ENCODE peak calls at places on chromosomes 13 and 19, in four cellular contexts. One of them, this sample, is unnamed.

GRCh38 chr13:35832551-35832950 is 298.6 kb downstream of the DCLK1 start:
- DNase-seq in stimulated activated CD4-positive, alpha-beta T cell treated with anti-CD3 and anti-CD28 coated beads, Interleukin-1b, Interleukin-23, amount 100 ng/mL, for 48 hours: no peak
- DNase-seq in stomach: no peak
- DNase-seq in HS-27A: no peak
- DNase-seq in this sample: no peak

GRCh38 chr19:43455321-43456113 is 9.9 kb downstream of the LYPD3 start:
- DNase-seq in stimulated activated CD4-positive, alpha-beta T cell treated with anti-CD3 and anti-CD28 coated beads, Interleukin-1b, Interleukin-23, amount 100 ng/mL, for 48 hours: no peak
- DNase-seq in stomach: no peak
- DNase-seq in HS-27A: no peak
- DNase-seq in this sample: no peak

GRCh38 chr19:55671054-55671378 is 4.0 kb upstream of the EPN1 start:
- DNase-seq in stimulated activated CD4-positive, alpha-beta T cell treated with anti-CD3 and anti-CD28 coated beads, Interleukin-1b, Interleukin-23, amount 100 ng/mL, for 48 hours: no peak
- DNase-seq in stomach: no peak
- DNase-seq in HS-27A: no peak
- DNase-seq in this sample: no peak

GRCh38 chr13:43127103-43127817 is 103.9 kb downstream of the DNAJC15 start:
- DNase-seq in stimulated activated CD4-positive, alpha-beta T cell treated with anti-CD3 and anti-CD28 coated beads, Interleukin-1b, Interleukin-23, amount 100 ng/mL, for 48 hours: no peak
- DNase-seq in stomach: no peak
- DNase-seq in HS-27A: no peak
- DNase-seq in this sample: no peak

GRCh38 chr13:33169273-33169980 is 116.1 kb downstream of the STARD13 start:
- DNase-seq in stimulated activated CD4-positive, alpha-beta T cell treated with anti-CD3 and anti-CD28 coated beads, Interleukin-1b, Interleukin-23, amount 100 ng/mL, for 48 hours: no peak
- DNase-seq in stomach: no peak
- DNase-seq in HS-27A: peak
- DNase-seq in this sample: no peak

GRCh38 chr19:15532779-15533521 is 24.6 kb downstream of the CYP4F22 start:
- DNase-seq in stimulated activated CD4-positive, alpha-beta T cell treated with anti-CD3 and anti-CD28 coated beads, Interleukin-1b, Interleukin-23, amount 100 ng/mL, for 48 hours: peak
- DNase-seq in stomach: no peak
- DNase-seq in HS-27A: no peak
- DNase-seq in this sample: no peak

GRCh38 chr13:97189943-97190342 is 32.2 kb upstream of the MBNL2 start:
- DNase-seq in stimulated activated CD4-positive, alpha-beta T cell treated with anti-CD3 and anti-CD28 coated beads, Interleukin-1b, Interleukin-23, amount 100 ng/mL, for 48 hours: no peak
- DNase-seq in stomach: no peak
- DNase-seq in HS-27A: no peak
- DNase-seq in this sample: no peak

GRCh38 chr19:5804516-5805464 is at the start of gene NRTN:
- DNase-seq in stimulated activated CD4-positive, alpha-beta T cell treated with anti-CD3 and anti-CD28 coated beads, Interleukin-1b, Interleukin-23, amount 100 ng/mL, for 48 hours: no peak
- DNase-seq in stomach: peak
- DNase-seq in HS-27A: no peak
- DNase-seq in this sample: no peak

GRCh38 chr19:35270381-35270811 is 1.6 kb downstream of the USF2 start:
- DNase-seq in stimulated activated CD4-positive, alpha-beta T cell treated with anti-CD3 and anti-CD28 coated beads, Interleukin-1b, Interleukin-23, amount 100 ng/mL, for 48 hours: no peak
- DNase-seq in stomach: no peak
- DNase-seq in HS-27A: no peak
- DNase-seq in this sample: no peak

GRCh38 chr19:31346660-31347059 is 2.6 kb downstream of the TSHZ3 start:
- DNase-seq in stimulated activated CD4-positive, alpha-beta T cell treated with anti-CD3 and anti-CD28 coated beads, Interleukin-1b, Interleukin-23, amount 100 ng/mL, for 48 hours: no peak
- DNase-seq in stomach: no peak
- DNase-seq in HS-27A: no peak
- DNase-seq in this sample: no peak

GRCh38 chr13:79671420-79671819 is 190.5 kb downstream of the NDFIP2 start:
- DNase-seq in stimulated activated CD4-positive, alpha-beta T cell treated with anti-CD3 and anti-CD28 coated beads, Interleukin-1b, Interleukin-23, amount 100 ng/mL, for 48 hours: no peak
- DNase-seq in stomach: no peak
- DNase-seq in HS-27A: no peak
- DNase-seq in this sample: no peak

GRCh38 chr19:4575267-4575793 is 15.8 kb upstream of the SEMA6B start:
- DNase-seq in stimulated activated CD4-positive, alpha-beta T cell treated with anti-CD3 and anti-CD28 coated beads, Interleukin-1b, Interleukin-23, amount 100 ng/mL, for 48 hours: no peak
- DNase-seq in stomach: no peak
- DNase-seq in HS-27A: peak
- DNase-seq in this sample: no peak

GRCh38 chr13:38826182-38826813 is 139.4 kb downstream of the FREM2 start:
- DNase-seq in stimulated activated CD4-positive, alpha-beta T cell treated with anti-CD3 and anti-CD28 coated beads, Interleukin-1b, Interleukin-23, amount 100 ng/mL, for 48 hours: no peak
- DNase-seq in stomach: no peak
- DNase-seq in HS-27A: no peak
- DNase-seq in this sample: no peak

GRCh38 chr19:44757735-44758505 is 9.4 kb downstream of the BCL3 start:
- DNase-seq in stimulated activated CD4-positive, alpha-beta T cell treated with anti-CD3 and anti-CD28 coated beads, Interleukin-1b, Interleukin-23, amount 100 ng/mL, for 48 hours: no peak
- DNase-seq in stomach: peak
- DNase-seq in HS-27A: no peak
- DNase-seq in this sample: no peak

GRCh38 chr13:30477346-30478235 is 11.9 kb upstream of the HMGB1 start:
- DNase-seq in stimulated activated CD4-positive, alpha-beta T cell treated with anti-CD3 and anti-CD28 coated beads, Interleukin-1b, Interleukin-23, amount 100 ng/mL, for 48 hours: no peak
- DNase-seq in stomach: no peak
- DNase-seq in HS-27A: no peak
- DNase-seq in this sample: no peak

This sample was measured in Panc1.